ENCODE peak calls at places on chromosomes 16 and 17, in six cellular contexts. Q is A549, D is cardiac fibroblast, W is breast epithelium, R is BJ, L is kidney. C is an unnamed sample.

GRCh38 chr17:7133424-7133823 is 18.8 kb upstream of the ASGR2 start:
- DNase-seq in Q (peak), D (peak), W (no peak), R (no peak), L (no peak), C (no peak)

GRCh38 chr16:29982560-29983419 is 9.1 kb downstream of the TAOK2 start:
- DNase-seq in Q (no peak), D (no peak), W (no peak), R (no peak), L (no peak), C (no peak)

GRCh38 chr16:1287982-1288670 is 21.3 kb upstream of the UBE2I start:
- DNase-seq in Q (no peak), D (peak), W (no peak), R (no peak), L (peak), C (no peak)

GRCh38 chr17:64920026-64920418 is 744 bp upstream of the LRRC37A3 start:
- DNase-seq in Q (peak), D (peak), W (peak), R (no peak), L (peak), C (no peak)

GRCh38 chr17:80386341-80386740 is 28.6 kb upstream of the ENDOV start:
- DNase-seq in Q (no peak), D (no peak), W (no peak), R (no peak), L (no peak), C (no peak)

GRCh38 chr16:71467810-71468209 is 5.8 kb upstream of the ZNF23 start:
- DNase-seq in Q (no peak), D (peak), W (no peak), R (no peak), L (no peak), C (no peak)

GRCh38 chr16:78069913-78070312 is 29.5 kb upstream of the WWOX start:
- DNase-seq in Q (no peak), D (no peak), W (no peak), R (no peak), L (no peak), C (no peak)

GRCh38 chr17:74163271-74163821 is 40.1 kb upstream of the RPL38 start:
- DNase-seq in Q (no peak), D (no peak), W (no peak), R (no peak), L (no peak), C (no peak)

GRCh38 chr16:10181196-10182162 is 749 bp downstream of the GRIN2A start:
- DNase-seq in Q (peak), D (peak), W (peak), R (no peak), L (peak), C (peak)

DNA sequence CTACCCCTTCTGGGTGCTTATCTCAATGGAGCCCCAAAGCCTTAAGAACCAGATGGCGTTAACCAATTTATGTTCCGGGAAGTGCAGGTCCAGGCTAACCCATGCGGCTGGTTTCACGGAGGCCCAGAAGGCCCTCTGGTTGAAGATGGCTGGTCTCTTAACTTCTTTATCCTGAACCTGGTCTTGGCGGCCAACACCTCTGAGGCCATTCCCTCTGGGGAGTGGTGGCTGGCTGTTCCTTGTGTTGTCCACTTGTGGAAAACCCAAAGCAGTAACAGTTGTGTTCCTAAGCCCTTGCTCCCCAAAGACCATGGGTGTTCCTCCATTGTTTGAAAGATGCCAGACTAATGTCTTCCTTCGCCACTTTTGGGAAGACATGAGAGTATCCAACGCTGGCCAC is 1.5 kb downstream of the CDYL2 start:
- DNase-seq in Q (no peak), D (no peak), W (no peak), R (no peak), L (no peak), C (no peak)
- H3K4me3 ChIP-seq in Q (no peak), D (peak), W (peak), R (peak), L (no peak), C (peak)

DNA sequence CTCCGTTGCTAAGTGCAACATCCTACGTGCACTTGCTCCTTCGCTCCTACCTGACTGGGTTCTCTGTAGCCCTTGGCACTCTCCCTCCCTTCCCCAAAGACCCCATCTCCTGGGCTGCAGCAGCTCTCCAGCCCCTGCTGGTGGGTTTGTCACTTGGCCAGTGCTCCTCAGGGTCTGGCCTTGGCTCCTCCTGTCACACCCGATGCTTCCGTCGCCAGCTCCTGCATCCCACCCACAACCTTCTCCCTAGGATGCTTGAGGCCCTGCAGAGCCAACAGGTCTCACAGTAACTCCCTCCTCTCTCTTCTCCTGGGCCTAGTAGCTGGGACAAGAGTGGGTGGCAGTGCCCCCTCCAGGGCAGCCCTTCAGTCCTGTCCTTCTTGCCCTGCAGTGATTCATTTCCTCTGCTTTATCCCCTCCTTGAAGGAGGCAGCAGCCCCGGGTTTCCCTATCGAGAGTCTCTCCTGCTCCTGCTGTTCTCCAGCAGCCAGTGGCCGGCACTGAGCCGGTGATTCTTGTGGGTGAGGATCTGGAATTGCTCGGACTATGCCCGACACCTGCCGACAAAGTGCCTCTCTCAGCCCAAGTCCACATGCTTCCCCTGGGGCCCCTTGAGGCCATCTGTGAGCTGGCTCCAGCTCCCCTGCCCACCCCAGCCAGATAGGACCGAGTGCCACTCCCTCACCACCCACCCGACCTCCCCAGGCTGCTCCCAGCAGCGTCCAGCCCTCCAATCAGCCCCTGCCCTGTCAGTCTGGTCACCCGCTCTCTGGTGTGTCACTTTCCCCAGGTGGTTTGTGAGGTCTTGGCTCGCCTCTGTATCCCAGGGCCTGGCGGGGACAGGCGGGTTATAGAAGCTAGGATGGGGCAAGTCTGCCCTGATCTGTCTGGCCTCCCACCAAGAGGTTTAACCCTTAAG is 3.8 kb downstream of the LITAFD start:
- DNase-seq in Q (no peak), D (peak), W (no peak), R (no peak), L (peak), C (no peak)
- TF ChIP-seq CTCF in Q (no peak), D (peak), W (no peak), R (peak), L (no peak), C (no peak)

GRCh38 chr16:86512301-86512859 is 2.1 kb downstream of the FOXF1 start:
- DNase-seq in Q (no peak), D (no peak), W (no peak), R (no peak), L (peak), C (no peak)

GRCh38 chr16:86509759-86510464 is 415 bp upstream of the FOXF1 start:
- DNase-seq in Q (no peak), D (peak), W (no peak), R (no peak), L (peak), C (peak)

GRCh38 chr16:86512860-86513470 is 2.6 kb downstream of the FOXF1 start:
- DNase-seq in Q (no peak), D (no peak), W (no peak), R (no peak), L (peak), C (no peak)

GRCh38 chr16:86510465-86511261 is at the start of gene FOXF1:
- DNase-seq in Q (peak), D (peak), W (no peak), R (no peak), L (peak), C (no peak)

DNA sequence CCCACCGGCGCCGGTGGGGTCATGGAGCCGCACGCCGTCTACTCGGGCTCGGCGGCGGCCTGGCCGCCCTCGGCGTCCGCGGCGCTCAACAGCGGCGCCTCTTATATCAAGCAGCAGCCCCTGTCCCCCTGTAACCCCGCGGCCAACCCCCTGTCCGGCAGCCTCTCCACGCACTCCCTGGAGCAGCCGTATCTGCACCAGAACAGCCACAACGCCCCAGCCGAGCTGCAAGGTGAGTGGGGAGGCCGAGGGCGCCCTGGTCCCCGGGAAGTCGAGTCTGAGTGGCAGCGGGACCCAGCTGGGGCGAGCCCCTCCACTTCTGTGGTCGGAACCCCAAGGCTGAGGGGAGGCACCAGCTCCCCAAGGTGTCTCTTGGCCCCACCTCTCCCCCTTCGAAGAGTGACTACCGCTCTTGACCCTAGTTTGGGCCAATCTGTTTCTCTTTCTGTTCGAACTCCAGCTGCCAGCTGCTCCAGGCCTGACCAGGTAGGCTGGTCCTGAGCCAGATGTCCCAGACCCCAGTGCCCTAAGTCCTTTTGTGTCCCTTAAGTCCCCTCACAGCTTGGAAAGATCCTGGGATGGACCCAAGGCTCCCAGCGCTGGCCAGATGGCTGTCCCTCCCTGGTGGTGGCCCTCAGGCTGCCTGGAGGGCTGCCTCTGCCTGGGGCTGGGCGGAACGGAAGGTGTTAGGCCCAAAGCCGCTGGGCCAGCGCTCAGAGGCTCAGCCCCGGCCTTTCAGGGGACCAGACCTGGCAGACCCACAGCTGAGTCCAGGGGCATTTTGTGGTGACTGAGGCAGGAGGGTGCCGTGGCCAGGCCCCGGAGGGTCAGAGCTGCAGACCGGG is 1.2 kb downstream of the FOXF1 start:
- DNase-seq in Q (no peak), D (no peak), W (no peak), R (no peak), L (peak), C (no peak)
- H3K4me3 ChIP-seq in Q (no peak), D (peak), W (peak), R (peak), L (no peak), C (peak)

DNA sequence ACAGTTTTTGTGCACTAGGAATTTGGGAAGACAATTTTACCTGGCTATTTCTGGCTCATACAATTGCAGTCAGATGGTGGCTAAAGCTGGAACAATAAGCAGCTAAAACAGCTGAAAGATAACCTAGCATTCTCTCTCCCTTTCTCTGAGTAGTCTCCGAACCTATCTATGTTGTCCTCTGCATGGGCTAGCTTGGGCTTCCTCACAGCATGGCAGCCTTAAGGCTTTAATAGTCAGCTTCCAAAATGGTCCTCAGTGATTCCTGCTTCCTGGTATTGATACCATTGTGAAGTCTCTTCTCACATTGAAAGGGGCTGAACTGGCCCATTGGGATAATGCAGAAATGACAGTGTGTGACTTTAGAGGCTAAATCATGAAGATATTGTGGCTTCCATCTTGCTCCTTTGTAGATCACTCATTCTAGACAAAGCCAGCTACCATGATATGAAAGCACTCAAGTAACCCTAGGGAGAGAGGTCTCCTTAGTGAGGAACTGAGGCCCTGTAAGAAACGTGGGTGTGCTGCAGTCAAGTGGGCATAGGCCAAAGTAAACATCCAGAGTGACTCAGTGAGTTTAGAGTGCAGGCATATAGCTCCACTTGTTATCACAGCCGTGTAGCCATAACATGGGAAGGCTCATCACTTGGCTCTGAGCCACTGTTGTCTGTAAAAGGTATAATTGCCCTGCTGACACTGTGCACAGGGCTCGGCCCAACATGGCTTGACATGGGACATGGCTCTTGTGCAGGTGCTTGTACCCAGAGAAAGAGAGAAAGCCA is 5.5 kb upstream of the VKORC1 start:
- DNase-seq in Q (no peak), D (peak), W (no peak), R (no peak), L (no peak), C (no peak)
- TF ChIP-seq CTCF in Q (no peak), D (no peak), W (no peak), R (no peak), L (no peak), C (no peak)

GRCh38 chr17:82965371-82965770 is 114.0 kb upstream of the METRNL start:
- DNase-seq in Q (no peak), D (no peak), W (no peak), R (no peak), L (peak), C (no peak)

GRCh38 chr17:82961366-82962162 is 117.8 kb upstream of the METRNL start:
- DNase-seq in Q (no peak), D (no peak), W (no peak), R (no peak), L (peak), C (no peak)

GRCh38 chr17:82962163-82962720 is 117.2 kb upstream of the METRNL start:
- DNase-seq in Q (no peak), D (peak), W (no peak), R (no peak), L (peak), C (no peak)

GRCh38 chr17:82964851-82965341 is 114.5 kb upstream of the METRNL start:
- DNase-seq in Q (no peak), D (no peak), W (no peak), R (no peak), L (peak), C (no peak)

DNA sequence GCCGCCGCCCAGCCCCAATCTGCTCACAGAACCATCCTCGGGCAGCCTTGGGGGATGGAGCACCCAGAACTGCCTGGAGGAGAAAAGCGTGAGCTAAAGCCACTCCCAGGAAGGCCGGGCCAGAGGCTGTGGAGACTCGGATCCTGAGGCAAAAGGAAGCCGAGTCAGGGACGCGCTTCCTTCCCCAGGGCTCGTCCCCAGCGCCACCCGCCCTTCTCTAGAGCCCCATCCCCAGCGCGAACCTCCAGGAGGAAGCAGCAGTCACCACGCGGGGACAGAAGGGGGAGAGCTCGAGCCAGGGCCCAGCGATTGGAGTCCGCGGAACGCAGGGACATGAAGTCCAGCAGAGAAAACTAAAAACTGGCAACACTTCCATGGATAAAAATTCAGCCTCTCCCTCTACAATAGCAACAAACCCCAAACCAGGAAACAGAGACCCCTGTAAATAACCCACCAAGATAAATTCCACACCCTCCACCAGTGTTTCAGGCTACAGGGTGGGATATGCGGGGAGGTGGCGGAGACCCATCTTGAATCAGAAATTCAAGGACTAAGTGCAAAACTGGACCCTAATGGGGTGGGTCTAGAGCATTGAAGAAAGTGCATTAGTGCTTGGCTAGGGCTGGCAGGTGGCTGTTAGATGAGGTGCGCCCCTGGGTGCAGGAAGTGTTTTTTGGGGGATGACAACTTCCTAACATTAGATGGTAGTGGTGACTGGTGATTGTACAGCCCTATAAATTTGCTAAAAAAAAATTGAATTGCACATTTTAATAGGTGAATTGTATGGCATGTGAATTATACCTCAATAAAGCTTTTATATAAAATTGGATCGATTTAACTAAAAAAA is 116.1 kb upstream of the METRNL start:
- DNase-seq in Q (peak), D (peak), W (peak), R (peak), L (peak), C (peak)
- H3K4me3 ChIP-seq in Q (no peak), D (peak), W (peak), R (peak), L (no peak), C (peak)

GRCh38 chr16:13935408-13935807 is 15.5 kb downstream of the ERCC4 start:
- DNase-seq in Q (peak), D (no peak), W (no peak), R (no peak), L (no peak), C (no peak)
- TF ChIP-seq CTCF in Q (peak), D (peak), W (no peak), R (peak), L (no peak), C (peak)

GRCh38 chr16:49503242-49504022 is 129.8 kb downstream of the C16orf78 start:
- DNase-seq in Q (no peak), D (no peak), W (no peak), R (no peak), L (no peak), C (no peak)

GRCh38 chr16:49500211-49500610 is 126.6 kb downstream of the C16orf78 start:
- DNase-seq in Q (no peak), D (no peak), W (no peak), R (no peak), L (no peak), C (no peak)

GRCh38 chr16:49504023-49504364 is 130.4 kb downstream of the C16orf78 start:
- DNase-seq in Q (no peak), D (no peak), W (no peak), R (no peak), L (no peak), C (no peak)

GRCh38 chr16:49504626-49505025 is 131.0 kb downstream of the C16orf78 start:
- DNase-seq in Q (no peak), D (no peak), W (no peak), R (no peak), L (no peak), C (no peak)

DNA sequence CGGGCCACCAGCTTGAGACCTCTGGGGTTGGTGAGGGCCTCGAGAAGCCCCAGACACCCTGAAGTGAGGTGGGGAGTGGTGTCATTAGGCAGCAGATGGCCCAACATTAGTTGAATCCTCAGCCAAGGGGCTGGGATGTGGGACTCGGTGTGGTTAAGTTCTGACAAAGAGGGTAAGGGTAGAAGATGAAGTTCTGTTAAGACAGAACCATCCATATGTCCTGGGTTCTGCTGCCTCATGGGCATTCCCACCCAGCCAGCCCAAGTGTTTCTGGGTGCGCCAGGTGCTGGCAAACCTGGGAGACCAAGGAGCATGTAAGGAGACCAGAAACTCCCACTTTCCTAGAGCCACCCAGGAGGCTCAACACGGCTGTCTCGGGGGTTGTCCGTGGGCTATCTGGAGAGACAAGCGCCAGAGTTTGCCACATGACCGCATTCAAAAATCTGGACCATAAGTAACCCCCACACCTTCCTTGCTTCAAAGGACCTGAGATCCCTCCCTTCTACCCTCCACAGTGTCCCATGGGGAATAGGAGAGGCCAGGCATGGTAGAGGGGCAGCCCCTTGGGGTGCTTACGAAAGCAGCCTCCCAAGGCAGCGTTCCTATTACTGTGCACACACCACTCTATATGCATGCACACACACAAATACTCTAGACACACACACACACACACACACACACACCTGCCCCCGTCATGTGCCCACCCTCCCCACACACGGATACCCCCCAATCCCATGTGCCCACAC is 128.7 kb downstream of the C16orf78 start:
- DNase-seq in Q (no peak), D (no peak), W (no peak), R (no peak), L (peak), C (no peak)
- H3K4me3 ChIP-seq in Q (no peak), D (no peak), W (no peak), R (no peak), L (no peak), C (no peak)